ENCODE peak calls at places on chromosome 10, in eight cellular contexts. One of them, this sample, is unnamed.

GRCh38 chr10:58291538-58292174 is 22.7 kb downstream of the CISD1 start:
- DNase-seq in CD8-positive, alpha-beta T cell: peak
- DNase-seq in progenitor cell of endocrine pancreas: no peak
- DNase-seq in DND-41: peak
- DNase-seq in posterior vena cava: no peak
- DNase-seq in EL: peak
- DNase-seq in AG10803: peak
- DNase-seq in Right ventricle myocardium inferior: no peak
- DNase-seq in this sample: no peak

GRCh38 chr10:97463363-97464132 is 17.6 kb downstream of the ZDHHC16 start:
- DNase-seq in CD8-positive, alpha-beta T cell: peak
- DNase-seq in progenitor cell of endocrine pancreas: peak
- DNase-seq in DND-41: peak
- DNase-seq in posterior vena cava: no peak
- DNase-seq in EL: peak
- DNase-seq in AG10803: peak
- DNase-seq in Right ventricle myocardium inferior: no peak
- DNase-seq in this sample: no peak

GRCh38 chr10:5628798-5629788 is 37.3 kb downstream of the ASB13 start:
- DNase-seq in CD8-positive, alpha-beta T cell: no peak
- DNase-seq in progenitor cell of endocrine pancreas: no peak
- DNase-seq in DND-41: no peak
- DNase-seq in posterior vena cava: no peak
- DNase-seq in EL: peak
- DNase-seq in AG10803: no peak
- DNase-seq in Right ventricle myocardium inferior: no peak
- DNase-seq in this sample: no peak

GRCh38 chr10:77383861-77384553 is 253.6 kb downstream of the KCNMA1 start:
- DNase-seq in CD8-positive, alpha-beta T cell: no peak
- DNase-seq in progenitor cell of endocrine pancreas: no peak
- DNase-seq in DND-41: no peak
- DNase-seq in posterior vena cava: no peak
- DNase-seq in EL: no peak
- DNase-seq in AG10803: no peak
- DNase-seq in Right ventricle myocardium inferior: no peak
- DNase-seq in this sample: no peak

GRCh38 chr10:89029201-89029600 is 38.6 kb downstream of the FAS start:
- DNase-seq in CD8-positive, alpha-beta T cell: no peak
- DNase-seq in progenitor cell of endocrine pancreas: no peak
- DNase-seq in DND-41: no peak
- DNase-seq in posterior vena cava: no peak
- DNase-seq in EL: no peak
- DNase-seq in AG10803: peak
- DNase-seq in Right ventricle myocardium inferior: no peak
- DNase-seq in this sample: no peak

GRCh38 chr10:29480281-29480954 is 154.4 kb downstream of the SVIL start:
- DNase-seq in CD8-positive, alpha-beta T cell: no peak
- DNase-seq in progenitor cell of endocrine pancreas: no peak
- DNase-seq in DND-41: no peak
- DNase-seq in posterior vena cava: no peak
- DNase-seq in EL: no peak
- DNase-seq in AG10803: no peak
- DNase-seq in Right ventricle myocardium inferior: no peak
- DNase-seq in this sample: no peak

GRCh38 chr10:47316131-47316530 is 6.1 kb upstream of the GDF2 start:
- DNase-seq in CD8-positive, alpha-beta T cell: no peak
- DNase-seq in progenitor cell of endocrine pancreas: no peak
- DNase-seq in DND-41: no peak
- DNase-seq in posterior vena cava: no peak
- DNase-seq in EL: no peak
- DNase-seq in AG10803: no peak
- DNase-seq in Right ventricle myocardium inferior: no peak
- DNase-seq in this sample: no peak

GRCh38 chr10:112082134-112082533 is 101.4 kb downstream of the GPAM start:
- DNase-seq in CD8-positive, alpha-beta T cell: no peak
- DNase-seq in progenitor cell of endocrine pancreas: no peak
- DNase-seq in DND-41: no peak
- DNase-seq in posterior vena cava: no peak
- DNase-seq in EL: no peak
- DNase-seq in AG10803: no peak
- DNase-seq in Right ventricle myocardium inferior: no peak
- DNase-seq in this sample: no peak

GRCh38 chr10:31621733-31622132 is 302.7 kb downstream of the ZEB1 start:
- DNase-seq in CD8-positive, alpha-beta T cell: no peak
- DNase-seq in progenitor cell of endocrine pancreas: no peak
- DNase-seq in DND-41: no peak
- DNase-seq in posterior vena cava: no peak
- DNase-seq in EL: no peak
- DNase-seq in AG10803: no peak
- DNase-seq in Right ventricle myocardium inferior: no peak
- DNase-seq in this sample: no peak

GRCh38 chr10:45199380-45199740 is 116.0 kb downstream of the OR13A1 start:
- DNase-seq in CD8-positive, alpha-beta T cell: no peak
- DNase-seq in progenitor cell of endocrine pancreas: no peak
- DNase-seq in DND-41: no peak
- DNase-seq in posterior vena cava: no peak
- DNase-seq in EL: no peak
- DNase-seq in AG10803: no peak
- DNase-seq in Right ventricle myocardium inferior: no peak
- DNase-seq in this sample: no peak